ENCODE peak calls at places on chromosomes 1 and 21, in four cellular contexts. One of them, this sample, is unnamed.

GRCh38 chr21:31553926-31554325 is 105.6 kb upstream of the SOD1 start:
- DNase-seq in PC-3: no peak
- DNase-seq in stimulated activated CD4-positive, alpha-beta T cell treated with anti-CD3 and anti-CD28 coated beads, Interleukin-1b, Interleukin-23, amount 100 ng/mL, for 1 hour: no peak
- DNase-seq in NCI-H1092 treated with DMSO at 0.1 percent for 48 hours: no peak
- DNase-seq in this sample: no peak

GRCh38 chr1:39829791-39830533 is 41.3 kb upstream of the BMP8B start:
- DNase-seq in PC-3: peak; percentile 71
- DNase-seq in stimulated activated CD4-positive, alpha-beta T cell treated with anti-CD3 and anti-CD28 coated beads, Interleukin-1b, Interleukin-23, amount 100 ng/mL, for 1 hour: no peak
- DNase-seq in NCI-H1092 treated with DMSO at 0.1 percent for 48 hours: no peak
- DNase-seq in this sample: no peak

GRCh38 chr1:31828926-31829690 is 13.3 kb upstream of the SPOCD1 start:
- DNase-seq in PC-3: no peak
- DNase-seq in stimulated activated CD4-positive, alpha-beta T cell treated with anti-CD3 and anti-CD28 coated beads, Interleukin-1b, Interleukin-23, amount 100 ng/mL, for 1 hour: no peak
- DNase-seq in NCI-H1092 treated with DMSO at 0.1 percent for 48 hours: no peak
- DNase-seq in this sample: no peak

GRCh38 chr1:208431721-208432120 is 187.5 kb upstream of the PLXNA2 start:
- DNase-seq in PC-3: peak; percentile 90
- DNase-seq in stimulated activated CD4-positive, alpha-beta T cell treated with anti-CD3 and anti-CD28 coated beads, Interleukin-1b, Interleukin-23, amount 100 ng/mL, for 1 hour: no peak
- DNase-seq in NCI-H1092 treated with DMSO at 0.1 percent for 48 hours: no peak
- DNase-seq in this sample: no peak

GRCh38 chr1:229253170-229253974 is 17.5 kb upstream of the RAB4A start:
- DNase-seq in PC-3: peak; percentile 44
- DNase-seq in stimulated activated CD4-positive, alpha-beta T cell treated with anti-CD3 and anti-CD28 coated beads, Interleukin-1b, Interleukin-23, amount 100 ng/mL, for 1 hour: no peak
- DNase-seq in NCI-H1092 treated with DMSO at 0.1 percent for 48 hours: no peak
- DNase-seq in this sample: no peak

GRCh38 chr1:181117648-181118449 is 29.3 kb downstream of the IER5 start:
- DNase-seq in PC-3: peak; percentile 95
- DNase-seq in stimulated activated CD4-positive, alpha-beta T cell treated with anti-CD3 and anti-CD28 coated beads, Interleukin-1b, Interleukin-23, amount 100 ng/mL, for 1 hour: no peak
- DNase-seq in NCI-H1092 treated with DMSO at 0.1 percent for 48 hours: peak; percentile 67
- DNase-seq in this sample: no peak

GRCh38 chr1:33306561-33307493 is 14.1 kb downstream of the A3GALT2 start:
- DNase-seq in PC-3: no peak
- DNase-seq in stimulated activated CD4-positive, alpha-beta T cell treated with anti-CD3 and anti-CD28 coated beads, Interleukin-1b, Interleukin-23, amount 100 ng/mL, for 1 hour: no peak
- DNase-seq in NCI-H1092 treated with DMSO at 0.1 percent for 48 hours: no peak
- DNase-seq in this sample: no peak

GRCh38 chr1:171984262-171984661 is 143.0 kb downstream of the DNM3 start:
- DNase-seq in PC-3: no peak
- DNase-seq in stimulated activated CD4-positive, alpha-beta T cell treated with anti-CD3 and anti-CD28 coated beads, Interleukin-1b, Interleukin-23, amount 100 ng/mL, for 1 hour: no peak
- DNase-seq in NCI-H1092 treated with DMSO at 0.1 percent for 48 hours: no peak
- DNase-seq in this sample: no peak

GRCh38 chr1:220902916-220903315 is 23.7 kb downstream of the HLX start:
- DNase-seq in PC-3: peak; percentile 19
- DNase-seq in stimulated activated CD4-positive, alpha-beta T cell treated with anti-CD3 and anti-CD28 coated beads, Interleukin-1b, Interleukin-23, amount 100 ng/mL, for 1 hour: no peak
- DNase-seq in NCI-H1092 treated with DMSO at 0.1 percent for 48 hours: no peak
- DNase-seq in this sample: no peak

GRCh38 chr1:89822109-89822962 is 1.5 kb downstream of the LRRC8D start:
- DNase-seq in PC-3: no peak
- DNase-seq in stimulated activated CD4-positive, alpha-beta T cell treated with anti-CD3 and anti-CD28 coated beads, Interleukin-1b, Interleukin-23, amount 100 ng/mL, for 1 hour: no peak
- DNase-seq in NCI-H1092 treated with DMSO at 0.1 percent for 48 hours: no peak
- DNase-seq in this sample: no peak